ENCODE peak calls at places on chromosomes 5 and 9, in seven cellular contexts. R, E, X, O, U, W and S are unnamed samples.
A peak's percentile ranks its signal among the peaks of the same experiment; 100 is the strongest.

GRCh38 chr5:45376463-45376862 is 319.7 kb downstream of the HCN1 start:
- DNase-seq in R (no peak), E (peak; percentile 21), X (no peak), O (no peak), U (no peak), W (no peak), S (no peak)

GRCh38 chr5:137887831-137888230 is 1.4 kb upstream of the PKD2L2 start:
- DNase-seq in R (no peak), E (no peak), X (no peak), O (no peak), U (no peak), W (no peak), S (no peak)

GRCh38 chr9:4339357-4339756 is 39.5 kb upstream of the GLIS3 start:
- DNase-seq in R (peak; percentile 81), E (peak; percentile 86), X (peak; percentile 64), O (peak; percentile 86), U (peak; percentile 80), W (peak; percentile 82), S (peak; percentile 25)

GRCh38 chr5:154993461-154993860 is 20.1 kb upstream of the KIF4B start:
- DNase-seq in R (no peak), E (no peak), X (no peak), O (no peak), U (no peak), W (no peak), S (no peak)

GRCh38 chr5:76608833-76609232 is 14.4 kb downstream of the F2RL2 start:
- DNase-seq in R (no peak), E (peak; percentile 75), X (no peak), O (peak; percentile 37), U (no peak), W (no peak), S (no peak)

GRCh38 chr5:165309446-165309845 is 1804.0 kb downstream of the MAT2B start:
- DNase-seq in R (no peak), E (no peak), X (no peak), O (no peak), U (peak; percentile 71), W (no peak), S (no peak)

GRCh38 chr5:1723476-1723875 is 76.2 kb downstream of the MRPL36 start:
- DNase-seq in R (no peak), E (no peak), X (no peak), O (no peak), U (no peak), W (no peak), S (no peak)

GRCh38 chr9:134375430-134376385 is 49.5 kb downstream of the RXRA start:
- DNase-seq in R (peak; percentile 59), E (peak; percentile 43), X (peak; percentile 66), O (no peak), U (no peak), W (peak; percentile 94), S (no peak)

GRCh38 chr5:54063817-54064216 is 246.6 kb downstream of the ARL15 start:
- DNase-seq in R (no peak), E (peak; percentile 71), X (no peak), O (no peak), U (no peak), W (no peak), S (no peak)

GRCh38 chr9:35923927-35924763 is 14.9 kb downstream of the SPAAR start:
- DNase-seq in R (no peak), E (peak; percentile 90), X (no peak), O (peak; percentile 57), U (peak; percentile 91), W (no peak), S (no peak)

GRCh38 chr5:90747693-90748092 is 189.1 kb downstream of the ADGRV1 start:
- DNase-seq in R (no peak), E (no peak), X (no peak), O (no peak), U (peak; percentile 34), W (no peak), S (no peak)

GRCh38 chr5:10621837-10622236 is 58.0 kb downstream of the ANKRD33B start:
- DNase-seq in R (no peak), E (no peak), X (no peak), O (no peak), U (no peak), W (no peak), S (no peak)

GRCh38 chr9:112439825-112440224 is 46.8 kb upstream of the KIAA1958 start:
- DNase-seq in R (no peak), E (no peak), X (no peak), O (no peak), U (no peak), W (no peak), S (no peak)

GRCh38 chr9:75429531-75430454 is 341.5 kb downstream of the OSTF1 start:
- DNase-seq in R (peak; percentile 11), E (no peak), X (no peak), O (peak; percentile 35), U (no peak), W (no peak), S (no peak)

GRCh38 chr5:32474201-32474854 is 29.8 kb upstream of the ZFR start:
- DNase-seq in R (no peak), E (no peak), X (no peak), O (peak; percentile 36), U (no peak), W (no peak), S (no peak)

GRCh38 chr5:140310434-140310833 is 7.5 kb upstream of the PFDN1 start:
- DNase-seq in R (no peak), E (no peak), X (no peak), O (no peak), U (no peak), W (no peak), S (no peak)

GRCh38 chr5:135235551-135236100 is 163.4 kb downstream of the MACROH2A1 start:
- DNase-seq in R (no peak), E (no peak), X (no peak), O (no peak), U (no peak), W (no peak), S (no peak)

DNA sequence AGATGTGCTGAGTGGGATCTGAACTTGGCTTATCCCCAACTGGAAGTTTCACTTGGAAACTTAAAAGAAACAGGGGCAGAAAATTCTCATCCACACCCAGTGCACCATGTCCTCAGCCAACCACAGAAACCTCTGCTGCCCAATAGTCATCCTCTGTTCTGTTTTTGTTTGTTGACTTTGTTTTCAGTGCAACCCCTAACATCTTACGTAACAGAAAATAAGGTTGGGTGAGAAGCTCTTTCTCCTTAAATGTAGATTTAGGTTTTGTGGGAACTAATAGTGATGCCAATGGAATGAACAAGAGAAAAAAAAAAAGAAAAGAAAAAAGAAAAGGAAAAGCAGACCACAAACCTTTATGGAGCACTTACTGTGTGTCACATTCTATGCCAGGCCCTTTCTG is 262.8 kb downstream of the PAPPA start:
- DNase-seq in R (no peak), E (no peak), X (no peak), O (no peak), U (no peak), W (no peak), S (no peak)
- TF ChIP-seq CTCF in R (no peak), E (no peak), X (no peak), O (no peak), U (no peak), W (no peak), S (no peak)

DNA sequence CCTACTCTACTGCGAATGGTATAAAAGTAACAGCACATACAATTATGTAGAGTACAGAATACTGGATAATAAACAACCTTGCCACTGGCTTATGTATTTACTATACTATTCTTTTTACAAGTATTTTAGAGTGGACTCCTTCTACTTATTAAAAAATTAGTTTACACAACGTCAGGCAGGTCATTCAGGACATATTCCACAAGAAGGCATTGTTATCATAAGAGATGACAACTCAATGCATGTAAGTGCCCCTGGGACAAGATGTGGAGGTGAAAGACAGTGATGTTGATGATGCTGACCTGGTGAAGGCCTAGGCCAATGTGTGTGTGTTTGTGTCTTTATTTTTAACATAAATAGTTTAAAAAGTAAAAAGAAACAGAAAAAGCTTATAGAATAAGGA is 421.7 kb downstream of the CDH12 start:
- DNase-seq in R (no peak), E (no peak), X (no peak), O (no peak), U (no peak), W (no peak), S (no peak)
- H3K27ac ChIP-seq in R (no peak overlapping the region), E (no peak overlapping the region), X (no peak overlapping the region), O (no peak overlapping the region), U (no peak overlapping the region), W (no peak overlapping the region), S (no peak overlapping the region)

GRCh38 chr5:111512406-111513174 is at the start of gene STARD4:
- DNase-seq in R (peak; percentile 97), E (peak; percentile 97), X (peak; percentile 96), O (peak; percentile 97), U (peak; percentile 98), W (peak; percentile 96), S (peak; percentile 87)

GRCh38 chr5:111511174-111512025 is 935 bp downstream of the STARD4 start:
- DNase-seq in R (no peak), E (peak; percentile 34), X (no peak), O (peak; percentile 13), U (peak; percentile 24), W (no peak), S (no peak)

GRCh38 chr5:111513175-111513520 is 813 bp upstream of the STARD4 start:
- DNase-seq in R (no peak), E (no peak), X (peak; percentile 11), O (no peak), U (no peak), W (no peak), S (no peak)

GRCh38 chr5:111512026-111512405 is 319 bp downstream of the STARD4 start:
- DNase-seq in R (peak; percentile 44), E (peak; percentile 47), X (no peak), O (peak; percentile 56), U (no peak), W (no peak), S (peak; percentile 9)

GRCh38 chr5:111514087-111514486 is 1.8 kb upstream of the STARD4 start:
- DNase-seq in R (no peak), E (no peak), X (no peak), O (no peak), U (no peak), W (no peak), S (no peak)
- H3K4me1 ChIP-seq in R (peaks cover 35% of the 10 kb centered on the region), E (peaks cover 4% of the 10 kb centered on the region), X (peaks cover 5% of the 10 kb centered on the region), O (peaks cover 19% of the 10 kb centered on the region), U (peaks cover 5% of the 10 kb centered on the region), W (no peaks in the 10 kb centered on the region), S (peaks cover 6% of the 10 kb centered on the region)

GRCh38 chr9:107049046-107049824 is 186.3 kb downstream of the ZNF462 start:
- DNase-seq in R (no peak), E (no peak), X (no peak), O (no peak), U (no peak), W (no peak), S (no peak)

GRCh38 chr9:107043886-107044285 is 180.9 kb downstream of the ZNF462 start:
- DNase-seq in R (no peak), E (no peak), X (no peak), O (no peak), U (no peak), W (no peak), S (no peak)

GRCh38 chr9:107046692-107047091 is 183.7 kb downstream of the ZNF462 start:
- DNase-seq in R (no peak), E (no peak), X (no peak), O (no peak), U (no peak), W (no peak), S (no peak)

GRCh38 chr9:107049825-107050184 is 186.8 kb downstream of the ZNF462 start:
- DNase-seq in R (no peak), E (no peak), X (no peak), O (no peak), U (no peak), W (no peak), S (no peak)

GRCh38 chr9:107044872-107045271 is 181.9 kb downstream of the ZNF462 start:
- DNase-seq in R (no peak), E (no peak), X (no peak), O (no peak), U (no peak), W (peak; percentile 46), S (no peak)
- TF ChIP-seq CTCF in R (no peak), E (no peak), X (peak; percentile 29), O (no peak), U (peak; percentile 30), W (peak; percentile 22), S (no peak)